ENCODE peak calls at places on chromosomes 3 and 15, in seven cellular contexts. One of them, this sample, is unnamed.

GRCh38 chr3:136281966-136282554 is 31.9 kb downstream of the PCCB start:
- ATAC-seq in RWPE2: no peak
- ATAC-seq in left colon: no peak
- ATAC-seq in upper lobe of right lung: no peak
- ATAC-seq in body of pancreas: no peak
- ATAC-seq in T-cell: no peak
- ATAC-seq in left lung: no peak
- ATAC-seq in this sample: no peak

GRCh38 chr3:172856766-172857742 is 106.5 kb downstream of the ECT2 start:
- ATAC-seq in RWPE2: no peak
- ATAC-seq in T-cell: no peak
- ATAC-seq in upper lobe of right lung: peak; percentile 62
- ATAC-seq in body of pancreas: peak; percentile 97
- ATAC-seq in left colon: peak; percentile 42
- ATAC-seq in left lung: peak; percentile 91
- ATAC-seq in this sample: no peak

GRCh38 chr3:11846281-11847034 is at the start of gene TAMM41:
- ATAC-seq in upper lobe of right lung: peak; percentile 100
- ATAC-seq in left colon: peak; percentile 98
- ATAC-seq in T-cell: peak; percentile 100
- ATAC-seq in body of pancreas: peak; percentile 99
- ATAC-seq in RWPE2: peak; percentile 99
- ATAC-seq in left lung: peak; percentile 100
- ATAC-seq in this sample: peak; percentile 100

GRCh38 chr15:66566963-66567531 is 1.2 kb upstream of the LCTL start:
- ATAC-seq in RWPE2: peak; percentile 76
- ATAC-seq in upper lobe of right lung: peak; percentile 84
- ATAC-seq in body of pancreas: peak; percentile 68
- ATAC-seq in left lung: peak; percentile 83
- ATAC-seq in left colon: peak; percentile 75
- ATAC-seq in T-cell: no peak
- ATAC-seq in this sample: peak; percentile 86

GRCh38 chr3:172156309-172156998 is 117.1 kb downstream of the FNDC3B start:
- ATAC-seq in RWPE2: peak; percentile 81
- ATAC-seq in left lung: peak; percentile 53
- ATAC-seq in T-cell: no peak
- ATAC-seq in body of pancreas: peak; percentile 51
- ATAC-seq in left colon: no peak
- ATAC-seq in upper lobe of right lung: peak; percentile 66
- ATAC-seq in this sample: no peak

GRCh38 chr15:87954783-87955182 is 301.8 kb downstream of the NTRK3 start:
- ATAC-seq in T-cell: no peak
- ATAC-seq in left lung: no peak
- ATAC-seq in RWPE2: no peak
- ATAC-seq in left colon: no peak
- ATAC-seq in body of pancreas: no peak
- ATAC-seq in upper lobe of right lung: no peak
- ATAC-seq in this sample: no peak

GRCh38 chr3:121431717-121432517 is 113.9 kb downstream of the POLQ start:
- ATAC-seq in RWPE2: no peak
- ATAC-seq in left colon: peak; percentile 99
- ATAC-seq in upper lobe of right lung: peak; percentile 77
- ATAC-seq in body of pancreas: peak; percentile 50
- ATAC-seq in T-cell: peak; percentile 94
- ATAC-seq in left lung: peak; percentile 93
- ATAC-seq in this sample: peak; percentile 49

GRCh38 chr3:50299929-50300680 is 900 bp upstream of the HYAL3 start:
- ATAC-seq in RWPE2: peak; percentile 1
- ATAC-seq in upper lobe of right lung: peak; percentile 14
- ATAC-seq in left colon: peak; percentile 6
- ATAC-seq in left lung: peak; percentile 6
- ATAC-seq in T-cell: no peak
- ATAC-seq in body of pancreas: no peak
- ATAC-seq in this sample: no peak

GRCh38 chr15:70053006-70053702 is 44.6 kb downstream of the TLE3 start:
- ATAC-seq in upper lobe of right lung: no peak
- ATAC-seq in left lung: no peak
- ATAC-seq in body of pancreas: no peak
- ATAC-seq in left colon: no peak
- ATAC-seq in RWPE2: no peak
- ATAC-seq in T-cell: no peak
- ATAC-seq in this sample: no peak

GRCh38 chr3:178277605-178278004 is 258.6 kb upstream of the KCNMB2 start:
- ATAC-seq in left lung: peak; percentile 64
- ATAC-seq in RWPE2: peak; percentile 27
- ATAC-seq in upper lobe of right lung: no peak
- ATAC-seq in left colon: peak; percentile 96
- ATAC-seq in body of pancreas: peak; percentile 100
- ATAC-seq in T-cell: no peak
- ATAC-seq in this sample: peak; percentile 57

GRCh38 chr3:8557298-8557697 is 55.7 kb downstream of the LMCD1 start:
- ATAC-seq in body of pancreas: no peak
- ATAC-seq in T-cell: no peak
- ATAC-seq in RWPE2: no peak
- ATAC-seq in left colon: no peak
- ATAC-seq in upper lobe of right lung: no peak
- ATAC-seq in left lung: peak; percentile 17
- ATAC-seq in this sample: no peak

GRCh38 chr3:17954801-17955200 is 212.4 kb upstream of the TBC1D5 start:
- ATAC-seq in left lung: no peak
- ATAC-seq in left colon: no peak
- ATAC-seq in upper lobe of right lung: no peak
- ATAC-seq in RWPE2: no peak
- ATAC-seq in body of pancreas: no peak
- ATAC-seq in T-cell: no peak
- ATAC-seq in this sample: no peak

GRCh38 chr15:75235760-75236729 is 22.1 kb upstream of the GOLGA6C start:
- ATAC-seq in left colon: no peak
- ATAC-seq in T-cell: no peak
- ATAC-seq in left lung: no peak
- ATAC-seq in upper lobe of right lung: no peak
- ATAC-seq in RWPE2: no peak
- ATAC-seq in body of pancreas: no peak
- ATAC-seq in this sample: no peak

GRCh38 chr3:101268987-101269386 is 51.4 kb downstream of the IMPG2 start:
- ATAC-seq in T-cell: no peak
- ATAC-seq in upper lobe of right lung: no peak
- ATAC-seq in RWPE2: no peak
- ATAC-seq in body of pancreas: no peak
- ATAC-seq in left colon: no peak
- ATAC-seq in left lung: no peak
- ATAC-seq in this sample: no peak

GRCh38 chr15:68566377-68566954 is 12.3 kb upstream of the CORO2B start:
- ATAC-seq in left colon: no peak
- ATAC-seq in left lung: no peak
- ATAC-seq in upper lobe of right lung: no peak
- ATAC-seq in RWPE2: no peak
- ATAC-seq in T-cell: no peak
- ATAC-seq in body of pancreas: no peak
- ATAC-seq in this sample: no peak

GRCh38 chr15:99238849-99239248 is 10.5 kb downstream of the TTC23 start:
- ATAC-seq in body of pancreas: no peak
- ATAC-seq in left colon: no peak
- ATAC-seq in T-cell: no peak
- ATAC-seq in left lung: no peak
- ATAC-seq in RWPE2: no peak
- ATAC-seq in upper lobe of right lung: no peak
- ATAC-seq in this sample: no peak

GRCh38 chr3:61680617-61681016 is 119.2 kb downstream of the PTPRG start:
- ATAC-seq in T-cell: no peak
- ATAC-seq in left colon: no peak
- ATAC-seq in body of pancreas: no peak
- ATAC-seq in RWPE2: no peak
- ATAC-seq in left lung: no peak
- ATAC-seq in upper lobe of right lung: no peak
- ATAC-seq in this sample: no peak

GRCh38 chr15:64180235-64180824 is 17.5 kb upstream of the PPIB start:
- ATAC-seq in left lung: no peak
- ATAC-seq in left colon: no peak
- ATAC-seq in body of pancreas: peak; percentile 56
- ATAC-seq in T-cell: no peak
- ATAC-seq in RWPE2: no peak
- ATAC-seq in upper lobe of right lung: no peak
- ATAC-seq in this sample: no peak

This sample was measured in SK-N-SH treated with all-trans-retinoic acid at 6 μM for 48 hours.